ENCODE peak calls at places on chromosomes 2 and 18, in eight cellular contexts. B, U, S, E, T, P, X and I are unnamed samples.

GRCh38 chr18:1392046-1392445 is 487.4 kb downstream of the ADCYAP1 start:
- DNase-seq in B (no peak), U (no peak), S (no peak), E (no peak), T (no peak), P (no peak), X (no peak), I (no peak)

GRCh38 chr2:149686677-149687427 is 99.3 kb upstream of the MMADHC start:
- DNase-seq in B (no peak), U (no peak), S (no peak), E (no peak), T (no peak), P (no peak), X (no peak), I (no peak)

GRCh38 chr18:11944786-11945185 is 36.5 kb upstream of the IMPA2 start:
- DNase-seq in B (no peak), U (no peak), S (no peak), E (no peak), T (no peak), P (no peak), X (no peak), I (no peak)

GRCh38 chr2:212797484-212798205 is 259.0 kb upstream of the ERBB4 start:
- DNase-seq in B (no peak), U (no peak), S (no peak), E (peak), T (no peak), P (peak), X (no peak), I (no peak)

GRCh38 chr18:27298215-27298804 is 113.2 kb upstream of the CHST9 start:
- DNase-seq in B (no peak), U (no peak), S (peak), E (no peak), T (no peak), P (no peak), X (no peak), I (no peak)

GRCh38 chr2:72010647-72011355 is 136.9 kb downstream of the CYP26B1 start:
- DNase-seq in B (peak), U (no peak), S (no peak), E (no peak), T (no peak), P (no peak), X (no peak), I (peak)

GRCh38 chr18:46518438-46518837 is 138.6 kb downstream of the LOXHD1 start:
- DNase-seq in B (no peak), U (no peak), S (peak), E (no peak), T (no peak), P (no peak), X (peak), I (no peak)

GRCh38 chr2:218865999-218866398 is 6.4 kb downstream of the WNT6 start:
- DNase-seq in B (no peak), U (no peak), S (no peak), E (no peak), T (no peak), P (no peak), X (no peak), I (no peak)

GRCh38 chr2:236884776-236885175 is 200.9 kb upstream of the COPS8 start:
- DNase-seq in B (no peak), U (no peak), S (no peak), E (no peak), T (no peak), P (no peak), X (no peak), I (no peak)

GRCh38 chr2:231361701-231362588 is 33.6 kb upstream of the B3GNT7 start:
- DNase-seq in B (no peak), U (no peak), S (no peak), E (no peak), T (no peak), P (no peak), X (no peak), I (no peak)

GRCh38 chr2:144370937-144371584 is 148.9 kb downstream of the ZEB2 start:
- DNase-seq in B (no peak), U (peak), S (no peak), E (peak), T (no peak), P (peak), X (no peak), I (no peak)

GRCh38 chr2:54728669-54729120 is 5.2 kb downstream of the EML6 start:
- DNase-seq in B (no peak), U (peak), S (no peak), E (peak), T (no peak), P (peak), X (peak), I (no peak)

GRCh38 chr2:68188831-68189230 is 31.1 kb downstream of the PNO1 start:
- DNase-seq in B (no peak), U (no peak), S (no peak), E (no peak), T (no peak), P (no peak), X (no peak), I (no peak)

GRCh38 chr2:100197643-100198153 is 55.3 kb upstream of the AFF3 start:
- DNase-seq in B (peak), U (peak), S (peak), E (peak), T (peak), P (peak), X (no peak), I (no peak)

GRCh38 chr18:12327510-12328178 is 19.6 kb downstream of the TUBB6 start:
- DNase-seq in B (peak), U (peak), S (peak), E (peak), T (peak), P (peak), X (peak), I (peak)

GRCh38 chr2:68403199-68403644 is 38.1 kb downstream of the PLEK start:
- DNase-seq in B (no peak), U (no peak), S (no peak), E (no peak), T (no peak), P (no peak), X (no peak), I (no peak)

GRCh38 chr18:38077219-38077618 is 511.6 kb upstream of the CELF4 start:
- DNase-seq in B (no peak), U (no peak), S (peak), E (no peak), T (no peak), P (no peak), X (no peak), I (no peak)

GRCh38 chr2:2698182-2699116 is 367.4 kb upstream of the MYT1L start:
- DNase-seq in B (no peak), U (no peak), S (peak), E (no peak), T (no peak), P (no peak), X (no peak), I (no peak)

GRCh38 chr2:75666821-75667344 is 20.3 kb downstream of the MRPL19 start:
- DNase-seq in B (no peak), U (no peak), S (no peak), E (peak), T (no peak), P (no peak), X (no peak), I (no peak)

GRCh38 chr2:25905126-25905525 is 26.8 kb upstream of the ASXL2 start:
- DNase-seq in B (no peak), U (no peak), S (no peak), E (no peak), T (no peak), P (no peak), X (no peak), I (no peak)

GRCh38 chr2:101781730-101782426 is 84.4 kb downstream of the MAP4K4 start:
- DNase-seq in B (no peak), U (no peak), S (no peak), E (no peak), T (no peak), P (no peak), X (no peak), I (no peak)

GRCh38 chr18:22108674-22109073 is 60.7 kb upstream of the GATA6 start:
- DNase-seq in B (no peak), U (peak), S (no peak), E (peak), T (no peak), P (peak), X (peak), I (no peak)

GRCh38 chr2:108199726-108200125 is 40.0 kb upstream of the SULT1C3 start:
- DNase-seq in B (no peak), U (no peak), S (no peak), E (no peak), T (no peak), P (no peak), X (no peak), I (no peak)

GRCh38 chr2:170523506-170523905 is 191.6 kb upstream of the SP5 start:
- DNase-seq in B (no peak), U (no peak), S (no peak), E (no peak), T (no peak), P (no peak), X (no peak), I (no peak)

GRCh38 chr2:120919771-120920437 is 184.2 kb downstream of the GLI2 start:
- DNase-seq in B (no peak), U (no peak), S (no peak), E (peak), T (no peak), P (peak), X (no peak), I (peak)

DNA sequence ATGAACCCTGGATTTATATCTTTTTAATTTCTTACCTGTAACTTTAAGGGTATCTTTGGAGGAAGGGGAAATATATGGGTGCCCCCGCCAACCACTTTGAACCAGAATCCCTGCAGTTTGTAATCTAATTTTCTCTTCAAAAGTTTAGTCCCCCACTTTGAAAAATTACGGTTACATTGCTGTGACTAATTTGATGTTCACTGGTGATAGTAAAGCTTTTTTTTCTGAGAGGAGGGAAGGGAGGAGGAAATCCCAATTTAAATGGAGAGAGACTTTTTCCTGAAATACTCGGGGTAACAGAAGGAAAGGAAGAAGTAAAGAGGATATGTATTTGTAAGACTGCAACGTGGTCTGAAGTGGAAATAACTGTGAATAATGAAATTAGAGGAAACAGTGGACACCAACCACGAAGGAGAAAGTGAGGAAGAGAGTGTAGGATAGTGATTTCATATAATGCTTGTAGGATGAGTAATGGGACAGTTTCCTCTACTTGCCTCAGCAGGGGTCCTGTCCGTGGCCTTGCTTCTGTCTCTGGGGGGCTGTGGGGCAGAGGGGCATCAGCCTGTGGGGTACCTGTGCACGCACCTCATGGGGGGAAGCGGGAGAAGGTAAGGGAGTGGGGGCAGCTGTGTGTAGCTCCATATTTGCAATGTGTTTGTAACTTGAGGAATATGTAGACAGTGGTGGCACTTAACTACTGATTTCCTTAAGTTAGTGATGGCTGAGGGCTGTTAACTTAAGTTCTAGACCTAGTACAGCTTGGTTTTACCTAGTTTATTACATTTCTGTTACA is 161.1 kb downstream of the LTBP1 start:
- DNase-seq in B (no peak), U (no peak), S (no peak), E (no peak), T (no peak), P (no peak), X (no peak), I (no peak)
- H3K4me3 ChIP-seq in B (no peak), U (no peak), S (no peak), E (no peak), T (no peak), P (no peak), X (no peak), I (no peak)

DNA sequence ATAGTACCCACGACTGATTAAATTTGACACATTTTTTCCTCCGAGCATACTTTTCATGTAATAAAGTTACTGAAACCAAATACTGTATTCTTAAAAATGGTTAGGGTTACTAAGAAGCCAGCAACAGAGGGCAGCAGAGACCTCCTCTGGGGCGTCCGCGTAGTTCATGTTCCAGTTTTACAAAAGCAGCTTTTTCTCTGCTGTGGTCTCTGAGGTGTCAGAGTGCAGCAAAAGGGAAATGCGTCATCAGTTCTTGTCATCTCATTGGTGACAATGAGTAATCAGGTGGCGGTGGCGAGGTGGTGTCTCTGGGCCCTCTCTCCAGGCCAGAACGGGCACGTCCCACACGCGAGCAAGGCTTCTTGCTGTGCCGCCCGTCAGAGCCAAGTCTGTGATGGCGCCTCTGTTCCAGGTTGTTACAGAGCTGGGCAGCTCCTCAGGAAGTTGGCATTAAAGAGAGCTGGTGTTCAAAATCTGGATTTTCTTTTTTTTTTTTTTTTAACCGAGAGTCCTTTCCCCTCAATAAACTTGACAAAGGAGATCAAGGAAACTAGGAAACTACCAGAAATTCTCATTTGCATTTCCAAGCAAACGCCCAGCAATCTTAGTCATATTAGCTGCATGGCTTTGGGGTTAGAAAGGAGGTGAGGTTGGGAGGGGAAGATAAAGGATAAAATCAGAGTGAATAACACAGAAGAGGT is 98.6 kb upstream of the BZW1 start:
- DNase-seq in B (peak), U (peak), S (peak), E (peak), T (peak), P (peak), X (peak), I (peak)
- H3K4me3 ChIP-seq in B (no peak), U (peak), S (peak), E (peak), T (no peak), P (peak), X (peak), I (peak)

GRCh38 chr2:234308814-234309195 is 188.1 kb downstream of the ARL4C start:
- DNase-seq in B (no peak), U (peak), S (no peak), E (no peak), T (no peak), P (peak), X (peak), I (peak)
- H3K4me3 ChIP-seq in B (no peak), U (no peak), S (no peak), E (no peak), T (no peak), P (no peak), X (no peak), I (no peak)

DNA sequence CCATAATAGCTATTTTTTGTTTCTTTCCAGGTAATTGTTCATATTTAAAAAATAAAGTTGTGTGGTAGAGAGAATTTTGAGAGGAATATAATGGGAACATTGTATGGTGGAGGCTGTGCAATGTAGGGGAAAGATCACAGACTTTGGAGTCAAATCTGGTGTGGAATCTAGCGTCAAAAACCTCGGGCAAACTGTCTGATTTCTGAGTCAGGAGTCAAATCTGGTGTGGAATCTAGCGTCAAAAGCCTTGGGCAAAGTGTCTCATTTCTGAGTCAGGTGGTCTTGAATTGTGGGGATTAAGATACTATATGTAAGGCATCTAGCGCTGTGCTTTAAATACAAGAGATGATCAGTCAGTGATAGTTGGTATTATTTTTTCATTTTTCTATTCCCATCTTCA is 5.1 kb downstream of the PTPN4 start:
- DNase-seq in B (no peak), U (no peak), S (no peak), E (no peak), T (no peak), P (no peak), X (no peak), I (no peak)
- H3K4me3 ChIP-seq in B (no peak), U (no peak), S (no peak), E (no peak), T (no peak), P (no peak), X (no peak), I (no peak)

GRCh38 chr2:241561811-241562210 is 3.3 kb downstream of the BOK start:
- DNase-seq in B (peak), U (peak), S (no peak), E (peak), T (peak), P (peak), X (peak), I (peak)
- H3K4me3 ChIP-seq in B (no peak), U (no peak), S (no peak), E (no peak), T (no peak), P (no peak), X (no peak), I (no peak)

DNA sequence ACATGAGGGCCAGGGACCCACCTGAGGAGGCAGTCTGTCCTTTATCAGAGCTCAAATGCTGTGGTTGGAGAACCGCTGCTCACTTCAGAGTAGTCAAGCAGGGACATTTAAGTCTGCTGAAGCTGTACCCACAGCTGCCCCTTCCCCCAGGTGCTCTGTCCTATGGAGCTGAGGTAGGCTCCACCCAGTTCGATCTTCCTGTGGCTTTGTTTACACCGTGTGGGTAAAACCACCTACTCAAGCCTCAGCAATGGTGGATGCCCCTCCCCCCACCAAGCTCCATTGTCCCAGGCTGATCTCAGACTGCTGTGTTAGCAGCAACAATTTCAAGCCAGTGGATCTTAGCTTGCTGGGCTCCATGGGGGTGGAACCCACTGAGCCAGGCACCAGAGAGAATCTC is 731.4 kb upstream of the HS6ST1 start:
- DNase-seq in B (no peak), U (no peak), S (peak), E (no peak), T (no peak), P (no peak), X (no peak), I (no peak)
- H3K4me3 ChIP-seq in B (no peak), U (no peak), S (no peak), E (no peak), T (no peak), P (no peak), X (no peak), I (no peak)

GRCh38 chr2:206805922-206806607 is 40.7 kb downstream of the FASTKD2 start:
- DNase-seq in B (no peak), U (peak), S (no peak), E (peak), T (no peak), P (no peak), X (no peak), I (no peak)
- H3K4me3 ChIP-seq in B (no peak), U (no peak), S (no peak), E (no peak), T (no peak), P (no peak), X (no peak), I (no peak)

GRCh38 chr18:36770315-36770946 is 58.4 kb downstream of the TPGS2 start:
- DNase-seq in B (no peak), U (no peak), S (no peak), E (no peak), T (no peak), P (no peak), X (no peak), I (no peak)
- H3K4me3 ChIP-seq in B (no peak), U (no peak), S (no peak), E (no peak), T (no peak), P (no peak), X (no peak), I (no peak)

GRCh38 chr2:20179755-20180594 is 45.0 kb downstream of the SDC1 start:
- DNase-seq in B (peak), U (no peak), S (peak), E (no peak), T (peak), P (no peak), X (peak), I (no peak)

GRCh38 chr2:20181761-20182160 is 43.2 kb downstream of the SDC1 start:
- DNase-seq in B (no peak), U (no peak), S (no peak), E (no peak), T (peak), P (no peak), X (no peak), I (no peak)

GRCh38 chr2:20182241-20182931 is 42.5 kb downstream of the SDC1 start:
- DNase-seq in B (peak), U (no peak), S (no peak), E (no peak), T (peak), P (peak), X (peak), I (no peak)

GRCh38 chr2:20179179-20179754 is 45.7 kb downstream of the SDC1 start:
- DNase-seq in B (no peak), U (no peak), S (no peak), E (no peak), T (peak), P (no peak), X (no peak), I (no peak)

GRCh38 chr2:20180676-20181648 is 44.0 kb downstream of the SDC1 start:
- DNase-seq in B (no peak), U (no peak), S (no peak), E (no peak), T (peak), P (no peak), X (no peak), I (no peak)
- H3K4me3 ChIP-seq in B (no peak), U (no peak), S (no peak), E (no peak), T (no peak), P (no peak), X (no peak), I (no peak)

GRCh38 chr2:239319261-239319661 is 81.6 kb downstream of the HDAC4 start:
- DNase-seq in B (no peak), U (peak), S (no peak), E (peak), T (no peak), P (peak), X (peak), I (no peak)
- H3K4me3 ChIP-seq in B (no peak), U (peak), S (no peak), E (peak), T (no peak), P (peak), X (no peak), I (peak)